ENCODE peak calls at places on chromosomes 7 and 10, in nine cellular contexts. One of them, this sample, is unnamed.

GRCh38 chr7:42253316-42253715 is 16.3 kb upstream of the GLI3 start:
- DNase-seq in IMR-90: peak
- DNase-seq in head of caudate nucleus: no peak
- DNase-seq in GM04504: no peak
- DNase-seq in CD8-positive, alpha-beta T cell: no peak
- DNase-seq in neuronal stem cell: no peak
- DNase-seq in GM12878: no peak
- DNase-seq in astrocyte of the spinal cord: peak
- DNase-seq in heart right ventricle: no peak
- DNase-seq in this sample: no peak

GRCh38 chr7:22642454-22642853 is 84.5 kb upstream of the IL6 start:
- DNase-seq in IMR-90: no peak
- DNase-seq in head of caudate nucleus: no peak
- DNase-seq in GM04504: no peak
- DNase-seq in CD8-positive, alpha-beta T cell: no peak
- DNase-seq in neuronal stem cell: no peak
- DNase-seq in GM12878: no peak
- DNase-seq in astrocyte of the spinal cord: no peak
- DNase-seq in heart right ventricle: no peak
- DNase-seq in this sample: no peak

GRCh38 chr10:2202401-2202800 is 465.1 kb upstream of the ADARB2 start:
- DNase-seq in IMR-90: no peak
- DNase-seq in head of caudate nucleus: no peak
- DNase-seq in GM04504: no peak
- DNase-seq in CD8-positive, alpha-beta T cell: no peak
- DNase-seq in neuronal stem cell: peak
- DNase-seq in GM12878: no peak
- DNase-seq in astrocyte of the spinal cord: no peak
- DNase-seq in heart right ventricle: no peak
- DNase-seq in this sample: no peak

GRCh38 chr7:43905209-43905946 is 1.0 kb downstream of the URGCP start:
- DNase-seq in IMR-90: no peak
- DNase-seq in head of caudate nucleus: no peak
- DNase-seq in GM04504: no peak
- DNase-seq in CD8-positive, alpha-beta T cell: no peak
- DNase-seq in neuronal stem cell: no peak
- DNase-seq in GM12878: no peak
- DNase-seq in astrocyte of the spinal cord: no peak
- DNase-seq in heart right ventricle: no peak
- DNase-seq in this sample: no peak

GRCh38 chr7:155646669-155647068 is 2.2 kb downstream of the RBM33 start:
- DNase-seq in IMR-90: no peak
- DNase-seq in head of caudate nucleus: no peak
- DNase-seq in GM04504: no peak
- DNase-seq in CD8-positive, alpha-beta T cell: no peak
- DNase-seq in neuronal stem cell: no peak
- DNase-seq in GM12878: no peak
- DNase-seq in astrocyte of the spinal cord: no peak
- DNase-seq in heart right ventricle: no peak
- DNase-seq in this sample: no peak

GRCh38 chr10:31949266-31949665 is 20.6 kb upstream of the ARHGAP12 start:
- DNase-seq in IMR-90: no peak
- DNase-seq in head of caudate nucleus: no peak
- DNase-seq in GM04504: no peak
- DNase-seq in CD8-positive, alpha-beta T cell: no peak
- DNase-seq in neuronal stem cell: no peak
- DNase-seq in GM12878: no peak
- DNase-seq in astrocyte of the spinal cord: no peak
- DNase-seq in heart right ventricle: no peak
- DNase-seq in this sample: no peak

GRCh38 chr10:124025638-124026336 is 67.6 kb downstream of the CHST15 start:
- DNase-seq in IMR-90: no peak
- DNase-seq in head of caudate nucleus: no peak
- DNase-seq in GM04504: no peak
- DNase-seq in CD8-positive, alpha-beta T cell: no peak
- DNase-seq in neuronal stem cell: no peak
- DNase-seq in GM12878: no peak
- DNase-seq in astrocyte of the spinal cord: peak
- DNase-seq in heart right ventricle: no peak
- DNase-seq in this sample: peak

GRCh38 chr10:96560489-96560888 is 26.3 kb downstream of the TM9SF3 start:
- DNase-seq in IMR-90: no peak
- DNase-seq in head of caudate nucleus: no peak
- DNase-seq in GM04504: no peak
- DNase-seq in CD8-positive, alpha-beta T cell: no peak
- DNase-seq in neuronal stem cell: no peak
- DNase-seq in GM12878: no peak
- DNase-seq in astrocyte of the spinal cord: no peak
- DNase-seq in heart right ventricle: no peak
- DNase-seq in this sample: no peak

This sample was measured in GM13977.